ENCODE peak calls at places on chromosomes 5 and 9, in four cellular contexts. Y, F, R and S are unnamed samples.

GRCh38 chr9:96073531-96074284 is 198.2 kb downstream of the ERCC6L2 start:
- DNase-seq in F (no peak), R (no peak), Y (no peak), S (no peak)

GRCh38 chr5:134517553-134517952 is 7.9 kb upstream of the JADE2 start:
- DNase-seq in F (no peak), Y (no peak), R (peak; percentile 19), S (no peak)

GRCh38 chr5:129460121-129460950 is at the start of gene ADAMTS19:
- DNase-seq in F (peak; percentile 46), Y (no peak), R (peak; percentile 50), S (peak; percentile 78)

GRCh38 chr5:8226148-8226547 is 357.2 kb downstream of the MTRR start:
- DNase-seq in R (no peak), Y (no peak), F (no peak), S (no peak)

GRCh38 chr9:30932226-30932625 is 1452.2 kb upstream of the ACO1 start:
- DNase-seq in F (peak; percentile 4), Y (peak; percentile 0), R (peak; percentile 45), S (no peak)

GRCh38 chr5:154997746-154998145 is 15.8 kb upstream of the KIF4B start:
- DNase-seq in Y (no peak), F (no peak), R (peak; percentile 75), S (no peak)

GRCh38 chr9:124045076-124045829 is 33.7 kb downstream of the LHX2 start:
- DNase-seq in R (no peak), F (peak; percentile 84), Y (no peak), S (peak; percentile 56)

GRCh38 chr9:88922091-88922490 is 69.2 kb upstream of the S1PR3 start:
- DNase-seq in Y (no peak), R (no peak), F (no peak), S (no peak)

GRCh38 chr5:133149333-133149732 is 97.5 kb downstream of the HSPA4 start:
- DNase-seq in R (no peak), F (no peak), Y (no peak), S (no peak)

GRCh38 chr5:43416988-43417394 is 4.8 kb upstream of the CCL28 start:
- DNase-seq in Y (no peak), R (no peak), F (no peak), S (no peak)

GRCh38 chr5:79227484-79227995 is 8.4 kb upstream of the JMY start:
- DNase-seq in Y (no peak), F (no peak), R (no peak), S (no peak)

GRCh38 chr5:159902444-159903121 is 13.7 kb upstream of the ADRA1B start:
- DNase-seq in R (peak; percentile 95), F (peak; percentile 48), Y (peak; percentile 65), S (peak; percentile 75)

GRCh38 chr9:134690946-134691694 is 49.5 kb downstream of the COL5A1 start:
- DNase-seq in F (peak; percentile 72), Y (no peak), R (no peak), S (peak; percentile 83)

GRCh38 chr5:113266913-113267227 is 167.9 kb downstream of the TSSK1B start:
- DNase-seq in R (peak; percentile 89), F (no peak), Y (no peak), S (no peak)

GRCh38 chr9:73548201-73548600 is 396.5 kb downstream of the ANXA1 start:
- DNase-seq in Y (no peak), F (no peak), R (no peak), S (peak; percentile 43)

GRCh38 chr9:35636135-35636876 is 14.4 kb downstream of the SIT1 start:
- DNase-seq in F (no peak), Y (no peak), R (no peak), S (no peak)

GRCh38 chr5:65924366-65925093 is 1.8 kb upstream of the ERBIN start:
- DNase-seq in R (no peak), Y (no peak), F (no peak), S (no peak)

GRCh38 chr9:35489313-35490154 is at the start of gene RUSC2:
- DNase-seq in Y (peak; percentile 68), R (peak; percentile 81), F (peak; percentile 97), S (peak; percentile 95)

GRCh38 chr9:18689881-18690280 is 215.9 kb downstream of the ADAMTSL1 start:
- DNase-seq in Y (no peak), R (no peak), F (no peak), S (no peak)

GRCh38 chr9:18689166-18689565 is 215.2 kb downstream of the ADAMTSL1 start:
- DNase-seq in F (no peak), Y (no peak), R (no peak), S (no peak)

GRCh38 chr9:18694959-18695668 is 221.2 kb downstream of the ADAMTSL1 start:
- DNase-seq in F (no peak), Y (no peak), R (no peak), S (no peak)

GRCh38 chr9:18692962-18693361 is 219.0 kb downstream of the ADAMTSL1 start:
- DNase-seq in R (no peak), Y (no peak), F (no peak), S (no peak)

GRCh38 chr9:18692240-18692639 is 218.3 kb downstream of the ADAMTSL1 start:
- DNase-seq in F (no peak), R (no peak), Y (no peak), S (no peak)
- H2AFZ ChIP-seq in F (no peak overlapping the region), R (no peak overlapping the region), Y (no peak overlapping the region), S (no peak overlapping the region)

DNA sequence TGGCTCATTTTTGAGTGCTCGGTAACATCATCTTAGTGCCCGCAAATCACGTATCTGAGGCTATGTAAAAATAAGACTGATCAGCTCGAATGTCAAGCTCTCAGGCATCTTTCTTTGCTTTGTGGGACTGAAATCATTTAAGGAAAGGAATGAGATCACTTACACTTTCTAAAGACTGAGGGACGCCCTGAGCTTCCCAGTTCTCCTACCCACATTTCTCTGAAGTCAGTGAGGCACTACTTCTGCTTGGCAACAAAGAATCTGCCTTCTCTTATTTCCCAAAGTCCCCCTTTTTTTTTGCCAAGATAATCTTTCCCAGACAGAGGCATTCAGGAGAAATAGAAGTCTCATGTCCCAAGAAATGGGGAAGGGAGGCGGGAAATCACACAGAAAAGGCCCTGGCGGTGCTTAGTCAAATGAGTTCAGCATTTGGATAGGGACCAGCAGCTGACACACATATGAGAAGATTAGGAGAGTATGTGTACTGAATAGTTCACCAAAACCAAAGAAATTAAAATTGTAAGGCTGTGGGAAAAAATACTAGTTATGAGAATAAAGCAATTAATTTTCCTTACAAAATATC is 159.6 kb downstream of the MUSK start:
- DNase-seq in Y (no peak), R (no peak), F (peak; percentile 89), S (peak; percentile 17)
- H2AFZ ChIP-seq in Y (no peak overlapping the region), R (no peak overlapping the region), F (no peak overlapping the region), S (no peak overlapping the region)

DNA sequence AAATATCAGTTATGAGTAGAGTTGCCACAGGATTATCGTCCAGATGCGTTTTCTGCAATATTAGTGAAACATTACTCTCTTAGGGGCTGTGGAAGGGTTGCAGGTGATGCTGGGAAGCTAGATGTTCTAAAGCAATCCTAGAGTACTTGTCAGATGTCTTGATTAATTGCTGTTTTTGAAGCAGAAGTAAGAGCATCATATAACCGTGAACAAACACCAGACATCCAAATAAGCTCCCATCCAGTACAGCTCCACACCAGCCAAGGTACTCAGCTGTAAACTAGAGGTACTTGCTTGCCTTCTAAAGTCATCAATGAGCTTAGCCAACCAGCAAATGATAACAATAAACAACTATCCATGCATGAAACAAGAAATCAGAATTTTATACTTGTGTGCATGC is 131.1 kb downstream of the ST8SIA4 start:
- DNase-seq in R (no peak), F (no peak), Y (no peak), S (no peak)
- H2AFZ ChIP-seq in R (no peak overlapping the region), F (no peak overlapping the region), Y (no peak overlapping the region), S (no peak overlapping the region)

GRCh38 chr5:33282157-33282556 is 158.6 kb upstream of the TARS1 start:
- DNase-seq in R (no peak), F (no peak), Y (no peak), S (no peak)
- H2AFZ ChIP-seq in R (no peak overlapping the region), F (no peak overlapping the region), Y (no peak overlapping the region), S (no peak overlapping the region)

DNA sequence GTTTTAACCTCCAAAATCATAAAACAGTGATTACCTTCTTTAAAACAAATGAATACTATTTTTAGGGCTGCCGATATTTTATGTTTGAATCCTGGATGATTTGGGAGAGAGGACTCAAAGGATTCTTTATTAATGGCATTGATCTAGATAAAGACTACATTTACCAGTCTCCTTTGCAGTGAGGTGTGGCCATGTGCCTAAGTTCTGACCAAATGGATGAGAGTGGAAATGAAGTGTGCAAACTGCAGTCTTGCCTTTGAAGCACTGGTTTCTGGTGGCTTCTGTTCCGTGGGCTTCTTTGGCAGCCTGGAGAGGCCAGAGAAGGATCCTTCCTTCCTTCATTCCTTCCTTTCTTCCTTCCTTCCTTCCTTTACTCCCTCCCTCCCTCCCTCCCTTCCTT is 24.3 kb upstream of the GDA start:
- DNase-seq in F (no peak), R (no peak), Y (no peak), S (no peak)
- H2AFZ ChIP-seq in F (no peak overlapping the region), R (no peak overlapping the region), Y (no peak overlapping the region), S (no peak overlapping the region)

DNA sequence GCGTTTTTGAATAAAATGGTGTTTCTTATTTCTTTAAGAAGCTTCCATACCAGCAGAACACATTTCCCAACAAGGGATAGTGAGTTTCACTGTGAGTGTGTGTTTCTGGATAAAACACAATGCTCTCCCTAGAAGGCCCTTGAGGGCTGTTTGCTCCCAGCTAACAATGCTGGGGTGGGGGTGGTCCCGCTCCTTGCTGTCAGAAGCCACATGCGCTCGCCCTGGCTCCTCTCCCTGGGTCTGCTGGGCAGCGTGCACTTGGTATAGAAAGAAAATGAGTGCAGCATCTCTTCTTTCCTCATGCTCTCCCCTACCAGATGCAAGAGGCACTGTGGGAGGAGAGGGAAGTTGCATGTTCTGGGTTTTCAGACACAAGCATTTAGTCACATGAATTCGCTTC is 603.4 kb downstream of the IRX1 start:
- DNase-seq in F (no peak), Y (no peak), R (no peak), S (no peak)
- H2AFZ ChIP-seq in F (no peak overlapping the region), Y (no peak overlapping the region), R (no peak overlapping the region), S (no peak overlapping the region)